ENCODE peak calls at places on chromosomes 2 and 18, in nine cellular contexts. T is NAMALWA; V is adrenal gland; C is H54; L is left colon; E is left cardiac atrium; X is effector CD4-positive, alpha-beta T cell; J is NCI-H748 treated with DMSO at 0.1 percent for 48 hours; G is dorsolateral prefrontal cortex. B is an unnamed sample.

GRCh38 chr2:208579678-208580077 is 173.1 kb downstream of the PTH2R start:
- DNase-seq in T (no peak), V (no peak), C (no peak), L (no peak), E (no peak), X (no peak), J (peak), G (no peak), B (no peak)

GRCh38 chr2:222693837-222694236 is 22.4 kb downstream of the MOGAT1 start:
- DNase-seq in T (peak), V (no peak), C (no peak), L (no peak), E (no peak), X (no peak), J (no peak), G (no peak), B (no peak)

GRCh38 chr2:33267745-33268144 is 208.7 kb upstream of the RASGRP3 start:
- DNase-seq in T (no peak), V (no peak), C (no peak), L (no peak), E (no peak), X (no peak), J (no peak), G (no peak), B (no peak)

GRCh38 chr2:12762337-12762736 is 45.6 kb downstream of the TRIB2 start:
- DNase-seq in T (no peak), V (no peak), C (no peak), L (no peak), E (no peak), X (no peak), J (no peak), G (no peak), B (no peak)

GRCh38 chr18:8808001-8808400 is 102.6 kb downstream of the MTCL1 start:
- DNase-seq in T (no peak), V (peak), C (no peak), L (no peak), E (no peak), X (no peak), J (no peak), G (no peak), B (no peak)

GRCh38 chr2:13968811-13969210 is 663.7 kb upstream of the LRATD1 start:
- DNase-seq in T (no peak), V (no peak), C (no peak), L (no peak), E (no peak), X (no peak), J (no peak), G (no peak), B (no peak)

GRCh38 chr18:4384932-4385331 is 70.2 kb downstream of the DLGAP1 start:
- DNase-seq in T (no peak), V (no peak), C (no peak), L (no peak), E (no peak), X (no peak), J (no peak), G (no peak), B (no peak)

GRCh38 chr2:230692760-230693159 is 19.9 kb upstream of the CAB39 start:
- DNase-seq in T (no peak), V (no peak), C (no peak), L (no peak), E (no peak), X (no peak), J (no peak), G (no peak), B (no peak)

GRCh38 chr2:44257781-44258180 is 17.5 kb upstream of the SLC3A1 start:
- DNase-seq in T (no peak), V (no peak), C (no peak), L (no peak), E (no peak), X (no peak), J (no peak), G (no peak), B (no peak)

GRCh38 chr2:1510184-1510583 is 96.9 kb downstream of the TPO start:
- DNase-seq in T (no peak), V (no peak), C (no peak), L (no peak), E (no peak), X (no peak), J (no peak), G (no peak), B (no peak)

GRCh38 chr2:108235577-108235976 is 4.2 kb upstream of the SULT1C3 start:
- DNase-seq in T (no peak), V (no peak), C (no peak), L (no peak), E (no peak), X (no peak), J (no peak), G (no peak), B (no peak)

GRCh38 chr2:112869258-112869842 is 32.8 kb upstream of the IL1B start:
- DNase-seq in T (no peak), V (peak), C (no peak), L (peak), E (peak), X (no peak), J (peak), G (no peak), B (peak)

GRCh38 chr18:34795070-34795740 is 85.1 kb downstream of the DTNA start:
- DNase-seq in T (no peak), V (no peak), C (no peak), L (no peak), E (peak), X (no peak), J (no peak), G (no peak), B (peak)

GRCh38 chr2:169082995-169083394 is 13.6 kb downstream of the DHRS9 start:
- DNase-seq in T (no peak), V (no peak), C (no peak), L (no peak), E (no peak), X (no peak), J (no peak), G (no peak), B (no peak)

GRCh38 chr18:22848618-22849017 is 84.5 kb upstream of the RBBP8 start:
- DNase-seq in T (no peak), V (no peak), C (no peak), L (no peak), E (no peak), X (no peak), J (no peak), G (no peak), B (no peak)

GRCh38 chr2:10514743-10515142 is 66.6 kb upstream of the ODC1 start:
- DNase-seq in T (no peak), V (no peak), C (peak), L (no peak), E (no peak), X (no peak), J (no peak), G (no peak), B (no peak)

GRCh38 chr2:231482806-231483391 is 18.6 kb upstream of the NCL start:
- DNase-seq in T (peak), V (peak), C (peak), L (peak), E (peak), X (peak), J (no peak), G (peak), B (peak)